ENCODE peak calls at places on chromosomes 12 and 14, in nine cellular contexts. J is GDM1; R is mesendoderm; A is effector memory CD4-positive, alpha-beta T cell; V is ACHN; Q is NCI-H2107; I is activated T-helper 1 cell treated with anti-CD3 and anti-CD28 coated beads, Interleukin-2, amount 50 U/mL, for 16 hours; L is tibial nerve; D is cerebellum. G is an unnamed sample.
A peak's percentile ranks its signal among the peaks of the same experiment; 100 is the strongest.

GRCh38 chr14:100885196-100886030 is 18.1 kb downstream of the RTL1 start:
- DNase-seq in J (no peak), Q (no peak), V (no peak), L (no peak), D (peak; percentile 51), A (no peak), R (peak; percentile 79), I (no peak), G (no peak)

GRCh38 chr14:22428681-22429315 is 160.2 kb downstream of the DAD1 start:
- DNase-seq in V (no peak), J (no peak), L (no peak), I (no peak), A (no peak), D (no peak), R (no peak), Q (no peak), G (no peak)

GRCh38 chr12:67475725-67476124 is 172.8 kb upstream of the DYRK2 start:
- DNase-seq in Q (no peak), D (no peak), R (no peak), L (no peak), V (no peak), A (no peak), J (no peak), I (no peak), G (no peak)

GRCh38 chr14:49893309-49894213 is 679 bp downstream of the ARF6 start:
- DNase-seq in V (peak; percentile 35), A (peak; percentile 64), I (peak; percentile 49), L (peak; percentile 19), Q (no peak), J (no peak), D (peak; percentile 47), R (peak; percentile 41), G (no peak)

GRCh38 chr14:99524804-99525698 is 43.8 kb downstream of the CCNK start:
- DNase-seq in Q (no peak), R (peak; percentile 72), A (no peak), J (no peak), I (no peak), D (peak; percentile 64), L (no peak), V (peak; percentile 36), G (no peak)

GRCh38 chr12:32034045-32034444 is 72.6 kb upstream of the BICD1 start:
- DNase-seq in L (no peak), D (no peak), R (peak; percentile 63), A (no peak), J (no peak), V (no peak), Q (no peak), I (no peak), G (no peak)

GRCh38 chr12:46276756-46277155 is 7.9 kb upstream of the SLC38A1 start:
- DNase-seq in R (no peak), D (no peak), L (no peak), V (no peak), Q (no peak), I (no peak), J (no peak), A (no peak), G (no peak)

GRCh38 chr12:50362671-50363070 is 33.7 kb downstream of the FAM186A start:
- DNase-seq in R (no peak), L (no peak), D (no peak), Q (no peak), J (no peak), I (no peak), V (no peak), A (no peak), G (no peak)

GRCh38 chr12:48000878-48001321 is 3.4 kb downstream of the COL2A1 start:
- DNase-seq in J (no peak), V (peak; percentile 70), R (peak; percentile 90), D (no peak), A (no peak), I (no peak), Q (peak; percentile 71), L (no peak), G (no peak)

GRCh38 chr12:107684029-107684790 is 1.4 kb upstream of the PWP1 start:
- DNase-seq in R (no peak), A (no peak), V (no peak), J (no peak), I (no peak), D (no peak), Q (no peak), L (no peak), G (no peak)

G was measured in esophagus squamous epithelium.